ENCODE peak calls at places on chromosomes 12 and 14, in six cellular contexts. Y is osteoblast, B is psoas muscle, H is Panc1, G is fibroblast of lung, U is IMR-90. V is an unnamed sample.

GRCh38 chr14:66082009-66082408 is 404.2 kb upstream of the CCDC196 start:
- DNase-seq in Y (no peak), B (no peak), H (no peak), G (no peak), U (no peak), V (no peak)

GRCh38 chr12:107670999-107671643 is 14.5 kb upstream of the PWP1 start:
- DNase-seq in U (peak), B (no peak), Y (no peak), G (no peak), H (no peak), V (no peak)

GRCh38 chr12:105343836-105344235 is 13.3 kb downstream of the C12orf75 start:
- DNase-seq in H (no peak), Y (no peak), B (no peak), G (no peak), U (no peak), V (no peak)

GRCh38 chr12:49342914-49343731 is 3.6 kb upstream of the DNAJC22 start:
- DNase-seq in G (no peak), Y (peak), B (no peak), H (no peak), U (no peak), V (no peak)

GRCh38 chr14:102088012-102088792 is 1.4 kb upstream of the HSP90AA1 start:
- DNase-seq in U (no peak), B (peak), Y (peak), G (no peak), H (no peak), V (no peak)

GRCh38 chr12:1869145-1869544 is 48.8 kb downstream of the LRTM2 start:
- DNase-seq in B (no peak), Y (no peak), U (no peak), G (no peak), H (no peak), V (no peak)

GRCh38 chr14:50139192-50139591 is 22.8 kb upstream of the VCPKMT start:
- DNase-seq in H (no peak), G (no peak), Y (no peak), B (no peak), U (no peak), V (no peak)

GRCh38 chr12:49342066-49342913 is 4.4 kb upstream of the DNAJC22 start:
- DNase-seq in Y (peak), B (peak), G (peak), H (peak), U (peak), V (no peak)

GRCh38 chr14:75147423-75148071 is 20.7 kb upstream of the NEK9 start:
- DNase-seq in B (peak), G (peak), U (peak), Y (peak), H (no peak), V (peak)

GRCh38 chr12:111409403-111410228 is 3.9 kb downstream of the SH2B3 start:
- DNase-seq in G (peak), B (peak), Y (peak), H (no peak), U (peak), V (peak)

GRCh38 chr14:56241441-56241840 is 123.2 kb downstream of the PELI2 start:
- DNase-seq in H (no peak), Y (no peak), B (no peak), U (no peak), G (peak), V (no peak)

GRCh38 chr14:90454041-90455000 is 57.5 kb downstream of the CALM1 start:
- DNase-seq in G (peak), Y (peak), H (no peak), B (peak), U (peak), V (peak)

GRCh38 chr14:99544971-99545370 is 59.0 kb downstream of the CCDC85C start:
- DNase-seq in B (no peak), H (no peak), U (no peak), Y (peak), G (no peak), V (no peak)

GRCh38 chr12:88643685-88644084 is 63.4 kb upstream of the KITLG start:
- DNase-seq in Y (no peak), U (peak), H (no peak), B (no peak), G (peak), V (no peak)

GRCh38 chr12:101772019-101772774 is 32.9 kb upstream of the SYCP3 start:
- DNase-seq in U (no peak), B (no peak), G (no peak), Y (no peak), H (no peak), V (no peak)

GRCh38 chr12:1373887-1374286 is 220.5 kb downstream of the FBXL14 start:
- DNase-seq in G (peak), H (no peak), B (no peak), U (peak), Y (peak), V (peak)

GRCh38 chr14:96762650-96763049 is 34.5 kb upstream of the VRK1 start:
- DNase-seq in U (peak), B (no peak), H (peak), Y (peak), G (peak), V (peak)
- H3K4me3 ChIP-seq in U (no peak), B (peak), H (peak), Y (peak), G (no peak), V (no peak)

GRCh38 chr12:42691991-42692557 is 102.5 kb upstream of the PRICKLE1 start:
- DNase-seq in B (no peak), H (peak), G (no peak), U (no peak), Y (no peak), V (no peak)
- H3K4me3 ChIP-seq in B (peak), H (peak), G (no peak), U (no peak), Y (peak), V (no peak)

GRCh38 chr14:52960627-52961026 is 9.8 kb upstream of the FERMT2 start:
- DNase-seq in U (no peak), H (no peak), Y (no peak), G (no peak), B (no peak), V (no peak)
- H3K4me3 ChIP-seq in U (no peak), H (no peak), Y (no peak), G (no peak), B (no peak), V (no peak)

DNA sequence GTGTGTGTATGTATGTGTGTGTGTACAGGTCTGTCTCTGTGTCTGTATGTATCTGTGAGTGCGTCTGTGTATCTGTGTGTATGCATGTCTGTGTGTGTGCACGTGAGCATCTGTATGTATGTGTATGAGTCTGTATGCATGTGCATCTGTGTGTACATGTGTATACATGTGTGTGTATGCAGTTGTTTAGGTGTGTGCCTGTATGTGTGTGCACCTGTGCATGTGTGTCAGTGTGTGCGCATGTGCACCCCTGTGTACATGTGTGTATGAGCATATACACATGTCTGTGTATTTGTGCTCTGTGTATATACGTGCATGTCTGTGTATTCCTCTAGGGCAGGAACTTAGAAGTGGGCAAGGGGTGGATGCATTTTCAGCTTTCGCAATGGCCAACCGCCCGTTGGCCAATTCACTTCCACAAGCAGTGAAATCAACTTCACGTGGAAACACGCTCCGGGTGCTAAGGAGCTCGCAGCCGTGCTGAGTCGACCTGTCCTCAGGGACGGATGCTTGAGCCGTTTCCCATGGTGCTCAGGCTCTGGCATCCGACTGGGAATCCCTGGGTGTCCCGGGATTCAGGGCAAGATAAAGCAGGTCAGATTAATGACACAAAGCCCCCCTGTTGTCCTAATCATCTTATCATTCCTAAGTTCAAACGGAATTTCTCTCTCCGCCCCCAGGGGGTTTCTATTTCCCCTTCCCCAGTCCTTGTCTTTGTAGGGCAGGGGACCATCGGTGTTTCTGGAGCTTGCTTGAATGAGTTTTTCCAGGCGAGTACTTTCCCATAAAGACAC is 116.2 kb downstream of the TMEM132C start:
- DNase-seq in Y (no peak), H (no peak), G (no peak), U (no peak), B (no peak), V (no peak)
- H3K4me3 ChIP-seq in Y (no peak), H (no peak), G (no peak), U (no peak), B (no peak), V (no peak)

DNA sequence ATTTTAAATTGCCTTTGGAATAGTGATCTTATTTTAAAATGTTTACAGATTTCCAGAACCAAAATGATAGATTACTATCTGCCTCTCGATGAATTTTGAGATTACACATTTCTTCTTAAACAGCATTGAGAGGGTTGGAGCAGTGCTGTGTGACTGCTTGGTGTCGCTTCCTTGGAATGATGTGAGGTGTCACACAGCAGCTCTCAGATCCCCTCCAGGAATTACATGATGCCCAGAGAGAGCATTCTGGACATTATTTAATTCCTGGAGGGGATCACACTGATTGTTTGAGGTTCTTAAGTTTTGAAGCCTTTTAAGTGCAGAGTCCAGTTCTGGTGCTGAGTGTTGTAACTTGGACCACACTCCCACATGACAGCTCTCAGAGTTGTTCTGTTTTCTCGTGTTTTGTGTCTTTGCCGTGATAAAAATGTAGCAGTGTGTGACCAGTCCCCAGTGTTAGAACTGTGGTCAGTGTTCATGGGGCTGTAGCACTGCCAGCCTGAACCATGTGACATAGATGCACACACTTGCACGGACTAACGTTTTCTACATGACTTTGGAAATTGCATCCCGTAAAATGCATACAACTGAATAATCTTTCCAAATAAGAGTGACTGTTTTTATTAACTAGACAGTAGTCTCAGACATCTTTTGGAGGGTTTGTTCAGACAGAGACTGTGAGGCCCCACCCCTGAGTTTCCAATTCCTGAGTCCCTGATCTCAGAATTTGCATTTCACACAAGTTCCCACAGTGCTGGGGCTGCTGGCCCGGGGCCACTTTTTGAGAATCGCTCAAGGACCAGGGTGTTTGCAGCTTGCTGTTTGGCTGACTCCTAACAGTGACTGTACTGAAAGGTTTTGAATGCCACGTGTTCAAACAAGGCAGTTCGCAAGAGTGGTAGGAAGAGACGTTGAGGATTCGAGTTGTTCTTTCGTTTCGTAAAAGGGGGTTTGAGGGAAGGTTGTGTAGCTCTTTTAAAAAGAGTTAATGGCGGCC is 26.0 kb downstream of the XRCC3 start:
- DNase-seq in Y (peak), U (no peak), H (no peak), B (no peak), G (peak), V (no peak)
- H3K4me3 ChIP-seq in Y (no peak), U (no peak), H (no peak), B (no peak), G (no peak), V (no peak)

GRCh38 chr12:59595097-59595496 is 732 bp upstream of the SLC16A7 start:
- DNase-seq in B (no peak), Y (no peak), U (no peak), H (no peak), G (peak), V (no peak)
- H3K4me3 ChIP-seq in B (peak), Y (peak), U (peak), H (peak), G (peak), V (peak)